ENCODE peak calls at places on chromosome 10, in eight cellular contexts. C is lower leg skin; K is endothelial cell; E is neural progenitor cell; T is CD8-positive, alpha-beta T cell; A is A673; P is prostate gland; N is endodermal cell. Q is an unnamed sample.
A peak's percentile ranks its signal among the peaks of the same experiment; 100 is the strongest.

GRCh38 chr10:72625276-72625607 is 637 bp downstream of the MICU1 start:
- DNase-seq in C (no peak), K (peak; percentile 4), E (no peak), T (no peak), A (no peak), P (no peak), N (no peak), Q (no peak)

GRCh38 chr10:125331056-125331455 is 170.7 kb upstream of the CTBP2 start:
- DNase-seq in C (no peak), K (no peak), E (no peak), T (no peak), A (no peak), P (no peak), N (no peak), Q (no peak)

GRCh38 chr10:89398003-89398749 is 5.8 kb downstream of the IFIT1 start:
- DNase-seq in C (no peak), K (no peak), E (no peak), T (no peak), A (no peak), P (no peak), N (no peak), Q (no peak)

GRCh38 chr10:103881420-103882284 is 26.3 kb upstream of the SH3PXD2A start:
- DNase-seq in C (peak; percentile 69), K (no peak), E (no peak), T (no peak), A (no peak), P (peak; percentile 57), N (no peak), Q (no peak)

GRCh38 chr10:98038333-98038732 is 7.9 kb upstream of the CRTAC1 start:
- DNase-seq in C (no peak), K (no peak), E (peak; percentile 41), T (no peak), A (no peak), P (no peak), N (peak; percentile 93), Q (no peak)

GRCh38 chr10:124602121-124602561 is 140.5 kb downstream of the LHPP start:
- DNase-seq in C (no peak), K (no peak), E (no peak), T (no peak), A (no peak), P (no peak), N (no peak), Q (no peak)

GRCh38 chr10:132904169-132904813 is 38.1 kb downstream of the CFAP46 start:
- DNase-seq in C (no peak), K (peak; percentile 50), E (peak; percentile 63), T (no peak), A (peak; percentile 64), P (no peak), N (peak; percentile 87), Q (no peak)

GRCh38 chr10:97612386-97612785 is 20.9 kb downstream of the MORN4 start:
- DNase-seq in C (no peak), K (no peak), E (peak; percentile 41), T (no peak), A (peak; percentile 25), P (peak; percentile 13), N (peak; percentile 72), Q (no peak)

GRCh38 chr10:69224862-69225657 is 4.9 kb downstream of the HKDC1 start:
- DNase-seq in C (no peak), K (no peak), E (no peak), T (no peak), A (peak; percentile 45), P (no peak), N (no peak), Q (no peak)

GRCh38 chr10:11913184-11913641 is 90.1 kb downstream of the PROSER2 start:
- DNase-seq in C (peak; percentile 43), K (no peak), E (peak; percentile 70), T (no peak), A (no peak), P (no peak), N (peak; percentile 69), Q (no peak)

DNA sequence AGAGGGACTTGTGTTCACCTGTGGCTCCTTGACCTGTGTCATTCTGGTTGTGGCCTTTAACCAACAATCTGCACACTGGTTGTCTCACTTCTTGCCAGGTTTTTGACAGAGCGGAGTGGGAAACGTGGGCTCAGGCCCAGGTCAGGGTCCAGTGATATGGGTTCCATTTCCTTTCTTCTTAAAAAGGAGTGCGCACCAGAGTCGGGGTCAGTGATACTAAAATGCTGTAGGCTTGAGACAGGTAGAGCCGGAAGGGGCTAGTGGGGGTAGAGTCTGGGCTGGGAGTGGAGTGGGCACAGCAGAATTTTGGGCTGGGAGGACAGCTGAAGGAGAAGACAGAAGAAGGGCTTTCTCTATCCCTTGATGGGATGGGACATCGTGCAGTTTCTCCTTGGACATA is 61.2 kb downstream of the SH2D4B start:
- DNase-seq in C (peak; percentile 29), K (no peak), E (no peak), T (no peak), A (no peak), P (no peak), N (no peak), Q (no peak)
- TF ChIP-seq CTCF in C (no peak), K (no peak), E (no peak), T (no peak), A (no peak), P (no peak), N (no peak), Q (no peak)

GRCh38 chr10:74738052-74738451 is 88.3 kb upstream of the KAT6B start:
- DNase-seq in C (peak; percentile 25), K (no peak), E (no peak), T (no peak), A (peak; percentile 13), P (no peak), N (no peak), Q (no peak)

GRCh38 chr10:74743401-74743800 is 83.0 kb upstream of the KAT6B start:
- DNase-seq in C (peak; percentile 70), K (no peak), E (no peak), T (no peak), A (no peak), P (no peak), N (no peak), Q (no peak)

GRCh38 chr10:74736029-74736428 is 90.4 kb upstream of the KAT6B start:
- DNase-seq in C (no peak), K (no peak), E (no peak), T (no peak), A (no peak), P (no peak), N (no peak), Q (no peak)

GRCh38 chr10:74738543-74738942 is 87.9 kb upstream of the KAT6B start:
- DNase-seq in C (peak; percentile 23), K (no peak), E (no peak), T (no peak), A (no peak), P (no peak), N (no peak), Q (no peak)

GRCh38 chr10:74738985-74739567 is 87.3 kb upstream of the KAT6B start:
- DNase-seq in C (peak; percentile 61), K (peak; percentile 8), E (no peak), T (peak; percentile 31), A (no peak), P (no peak), N (peak; percentile 61), Q (no peak)
- TF ChIP-seq CTCF in C (no peak), K (no peak), E (peak; percentile 20), T (peak; percentile 33), A (peak; percentile 39), P (no peak), N (peak; percentile 61), Q (no peak)

DNA sequence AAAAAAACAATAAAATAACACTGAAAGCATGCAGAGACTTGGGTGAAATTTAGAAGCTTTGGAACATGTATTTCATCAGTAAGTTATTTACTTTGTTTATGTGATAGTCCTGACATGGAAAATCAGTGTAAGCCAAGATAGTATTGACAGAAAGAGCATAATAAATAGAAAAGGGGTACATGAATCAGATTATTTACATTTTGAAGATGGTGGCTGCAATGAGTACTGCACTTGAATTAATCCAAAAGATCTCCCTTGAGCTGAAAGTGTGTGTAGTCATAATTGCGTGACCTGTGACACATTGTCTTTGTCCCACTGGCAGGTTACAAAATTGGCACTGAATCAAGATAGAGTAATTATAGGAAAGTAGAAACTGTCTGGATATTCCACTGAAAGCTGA is 562.9 kb downstream of the GFRA1 start:
- DNase-seq in C (no peak), K (no peak), E (no peak), T (no peak), A (no peak), P (no peak), N (no peak), Q (no peak)
- TF ChIP-seq CTCF in C (no peak), K (peak; percentile 55), E (no peak), T (no peak), A (no peak), P (peak; percentile 41), N (peak; percentile 39), Q (no peak)

GRCh38 chr10:88216976-88217375 is 353.6 kb downstream of the PTEN start:
- DNase-seq in C (no peak), K (no peak), E (no peak), T (no peak), A (peak; percentile 3), P (no peak), N (no peak), Q (no peak)
- TF ChIP-seq CTCF in C (no peak), K (no peak), E (no peak), T (no peak), A (no peak), P (no peak), N (no peak), Q (no peak)

GRCh38 chr10:78436706-78437406 is 403.2 kb downstream of the RPS24 start:
- DNase-seq in C (peak; percentile 68), K (no peak), E (no peak), T (no peak), A (no peak), P (no peak), N (peak; percentile 35), Q (no peak)

GRCh38 chr10:78438907-78439809 is 405.5 kb downstream of the RPS24 start:
- DNase-seq in C (peak; percentile 71), K (no peak), E (no peak), T (no peak), A (no peak), P (no peak), N (no peak), Q (no peak)

GRCh38 chr10:78436223-78436575 is 402.5 kb downstream of the RPS24 start:
- DNase-seq in C (no peak), K (no peak), E (peak; percentile 56), T (no peak), A (no peak), P (no peak), N (peak; percentile 71), Q (no peak)

GRCh38 chr10:78437407-78437768 is 403.7 kb downstream of the RPS24 start:
- DNase-seq in C (peak; percentile 39), K (no peak), E (no peak), T (no peak), A (no peak), P (no peak), N (peak; percentile 40), Q (no peak)

GRCh38 chr10:78438094-78438906 is 404.6 kb downstream of the RPS24 start:
- DNase-seq in C (peak; percentile 68), K (no peak), E (no peak), T (no peak), A (no peak), P (no peak), N (peak; percentile 63), Q (no peak)
- TF ChIP-seq CTCF in C (no peak), K (no peak), E (no peak), T (no peak), A (no peak), P (no peak), N (peak; percentile 47), Q (no peak)

Q was measured in CD4-positive, alpha-beta T cell.